ENCODE peak calls at places on chromosomes 6 and 20, in nine cellular contexts. I, G, J, Y, T, E, F, P and M are unnamed samples.

GRCh38 chr6:20699402-20699801 is 165.1 kb downstream of the CDKAL1 start:
- DNase-seq in T (no peak), G (no peak), F (no peak), J (no peak), P (no peak), E (no peak), Y (peak; percentile 97), I (no peak), M (no peak)

GRCh38 chr6:163457637-163458561 is 43.4 kb downstream of the QKI start:
- DNase-seq in F (peak; percentile 86), G (peak; percentile 89), Y (no peak), I (peak; percentile 67), J (no peak), E (no peak), T (no peak), P (no peak), M (peak; percentile 58)

GRCh38 chr20:23042270-23042669 is 7.2 kb downstream of the SSTR4 start:
- DNase-seq in F (no peak), T (no peak), J (no peak), I (no peak), E (no peak), Y (no peak), P (no peak), G (no peak), M (no peak)

GRCh38 chr6:107970255-107970654 is 12.2 kb upstream of the SEC63 start:
- DNase-seq in T (no peak), Y (no peak), F (no peak), I (no peak), G (no peak), E (no peak), P (no peak), J (no peak), M (no peak)

GRCh38 chr6:122654016-122654415 is 43.8 kb downstream of the PKIB start:
- DNase-seq in E (no peak), J (no peak), I (no peak), P (no peak), T (no peak), G (peak; percentile 76), F (no peak), Y (no peak), M (no peak)

GRCh38 chr6:41605649-41606048 is 32.6 kb upstream of the MDFI start:
- DNase-seq in F (no peak), I (no peak), E (no peak), P (no peak), G (no peak), J (no peak), Y (no peak), T (no peak), M (no peak)

GRCh38 chr6:168908166-168908565 is 345.5 kb downstream of the THBS2 start:
- DNase-seq in Y (no peak), T (no peak), F (peak; percentile 58), P (no peak), I (no peak), G (peak; percentile 88), J (no peak), E (no peak), M (no peak)

GRCh38 chr20:46283426-46283825 is 24.9 kb downstream of the CDH22 start:
- DNase-seq in J (no peak), E (no peak), G (no peak), I (no peak), F (no peak), Y (no peak), P (no peak), T (no peak), M (no peak)

GRCh38 chr6:1524040-1524480 is 85.7 kb upstream of the FOXC1 start:
- DNase-seq in J (peak; percentile 35), Y (no peak), I (no peak), P (peak; percentile 53), T (peak; percentile 43), E (peak; percentile 72), G (peak; percentile 38), F (no peak), M (peak; percentile 58)

GRCh38 chr6:108942556-108943492 is 94.6 kb downstream of the ARMC2 start:
- DNase-seq in E (no peak), T (no peak), P (peak; percentile 39), G (no peak), I (no peak), F (no peak), J (peak; percentile 5), Y (peak; percentile 7), M (no peak)

GRCh38 chr6:104952911-104953409 is 3.9 kb upstream of the LIN28B start:
- DNase-seq in J (no peak), P (no peak), F (no peak), Y (no peak), E (no peak), G (no peak), I (no peak), T (peak; percentile 58), M (no peak)